ENCODE peak calls at places on chromosomes 16 and 17, in seven cellular contexts. E, O, R, J, M, X and C are unnamed samples.
A peak's percentile ranks its signal among the peaks of the same experiment; 100 is the strongest.

GRCh38 chr17:2370211-2370589 is 30.7 kb downstream of the MNT start:
- DNase-seq in E (no peak), O (no peak), R (no peak), J (no peak), M (no peak), X (no peak), C (no peak)

GRCh38 chr17:36945959-36946725 is 2.6 kb upstream of the AATF start:
- DNase-seq in E (no peak), O (no peak), R (no peak), J (no peak), M (no peak), X (no peak), C (no peak)

GRCh38 chr17:76446449-76447231 is 6.3 kb downstream of the UBE2O start:
- DNase-seq in E (peak; percentile 61), O (peak; percentile 61), R (peak; percentile 28), J (peak; percentile 96), M (no peak), X (no peak), C (no peak)

GRCh38 chr17:19447085-19447583 is 36.1 kb downstream of the RNF112 start:
- DNase-seq in E (no peak), O (peak; percentile 74), R (peak; percentile 86), J (peak; percentile 60), M (peak; percentile 52), X (peak; percentile 39), C (peak; percentile 72)

GRCh38 chr17:19753661-19754463 is 5.8 kb upstream of the ALDH3A1 start:
- DNase-seq in E (no peak), O (no peak), R (no peak), J (peak; percentile 52), M (no peak), X (no peak), C (peak; percentile 58)

GRCh38 chr17:68455756-68456528 is 1.4 kb downstream of the WIPI1 start:
- DNase-seq in E (no peak), O (no peak), R (no peak), J (peak; percentile 59), M (no peak), X (no peak), C (no peak)

GRCh38 chr17:72730091-72730490 is 362.4 kb downstream of the SLC39A11 start:
- DNase-seq in E (no peak), O (no peak), R (peak; percentile 15), J (no peak), M (no peak), X (no peak), C (no peak)

GRCh38 chr17:58401287-58401686 is 16.0 kb downstream of the RNF43 start:
- DNase-seq in E (no peak), O (no peak), R (no peak), J (no peak), M (no peak), X (no peak), C (peak; percentile 55)

GRCh38 chr16:67129422-67129821 is 19.7 kb downstream of the PHAF1 start:
- DNase-seq in E (no peak), O (no peak), R (no peak), J (no peak), M (no peak), X (no peak), C (no peak)

GRCh38 chr16:976389-976931 is 5.1 kb upstream of the SOX8 start:
- DNase-seq in E (no peak), O (no peak), R (no peak), J (no peak), M (no peak), X (no peak), C (no peak)

GRCh38 chr17:17032131-17032692 is 10.0 kb upstream of the MPRIP start:
- DNase-seq in E (no peak), O (no peak), R (peak; percentile 61), J (peak; percentile 68), M (no peak), X (no peak), C (no peak)

GRCh38 chr17:79039171-79039570 is 15.2 kb downstream of the C1QTNF1 start:
- DNase-seq in E (no peak), O (no peak), R (no peak), J (no peak), M (no peak), X (no peak), C (no peak)

GRCh38 chr16:51615141-51615540 is 464.1 kb upstream of the SALL1 start:
- DNase-seq in E (no peak), O (no peak), R (no peak), J (no peak), M (no peak), X (no peak), C (no peak)

GRCh38 chr17:78108726-78109488 is 19.6 kb downstream of the TMC6 start:
- DNase-seq in E (no peak), O (no peak), R (no peak), J (no peak), M (no peak), X (no peak), C (no peak)

GRCh38 chr16:72989203-72989991 is 58.5 kb downstream of the ZFHX3 start:
- DNase-seq in E (no peak), O (no peak), R (peak; percentile 45), J (peak; percentile 92), M (no peak), X (no peak), C (no peak)

GRCh38 chr17:64982139-64982802 is 63.0 kb upstream of the LRRC37A3 start:
- DNase-seq in E (no peak), O (no peak), R (no peak), J (no peak), M (no peak), X (no peak), C (no peak)

GRCh38 chr16:74230126-74230525 is 66.5 kb upstream of the PSMD7 start:
- DNase-seq in E (no peak), O (no peak), R (no peak), J (no peak), M (no peak), X (no peak), C (no peak)

GRCh38 chr16:72921106-72921505 is 126.8 kb downstream of the ZFHX3 start:
- DNase-seq in E (no peak), O (no peak), R (no peak), J (no peak), M (no peak), X (peak; percentile 17), C (no peak)

GRCh38 chr17:72388765-72389473 is 268.1 kb downstream of the SOX9 start:
- DNase-seq in E (no peak), O (no peak), R (no peak), J (peak; percentile 64), M (no peak), X (no peak), C (no peak)

GRCh38 chr16:11129378-11129781 is 126.6 kb downstream of the SOCS1 start:
- DNase-seq in E (no peak), O (no peak), R (no peak), J (no peak), M (no peak), X (no peak), C (no peak)

GRCh38 chr16:81189100-81189664 is 49.3 kb upstream of the BCO1 start:
- DNase-seq in E (peak; percentile 77), O (peak; percentile 71), R (no peak), J (no peak), M (no peak), X (no peak), C (no peak)

GRCh38 chr17:4940625-4941021 is 555 bp downstream of the RNF167 start:
- DNase-seq in E (no peak), O (no peak), R (no peak), J (peak; percentile 21), M (no peak), X (peak; percentile 42), C (no peak)

GRCh38 chr16:3732171-3732570 is 14.8 kb upstream of the TRAP1 start:
- DNase-seq in E (no peak), O (no peak), R (no peak), J (no peak), M (no peak), X (no peak), C (no peak)

GRCh38 chr17:53627511-53627910 is 195.2 kb upstream of the KIF2B start:
- DNase-seq in E (no peak), O (no peak), R (no peak), J (peak; percentile 8), M (no peak), X (no peak), C (no peak)

GRCh38 chr17:81378941-81379511 is 16.2 kb upstream of the BAHCC1 start:
- DNase-seq in E (no peak), O (no peak), R (no peak), J (no peak), M (no peak), X (no peak), C (no peak)

GRCh38 chr16:56518435-56518834 is 1.4 kb downstream of the BBS2 start:
- DNase-seq in E (no peak), O (no peak), R (no peak), J (no peak), M (no peak), X (no peak), C (no peak)

GRCh38 chr17:55187371-55187770 is 77.4 kb upstream of the HLF start:
- DNase-seq in E (no peak), O (no peak), R (peak; percentile 36), J (no peak), M (no peak), X (no peak), C (no peak)

GRCh38 chr17:5915337-5915736 is 154.8 kb upstream of the WSCD1 start:
- DNase-seq in E (no peak), O (no peak), R (no peak), J (no peak), M (no peak), X (no peak), C (no peak)

GRCh38 chr17:80948961-80949450 is 42.6 kb upstream of the CHMP6 start:
- DNase-seq in E (peak; percentile 29), O (no peak), R (no peak), J (no peak), M (no peak), X (no peak), C (no peak)

GRCh38 chr16:21574372-21574771 is 25.0 kb upstream of the METTL9 start:
- DNase-seq in E (no peak), O (no peak), R (no peak), J (no peak), M (no peak), X (no peak), C (no peak)

GRCh38 chr16:14302031-14302398 is 230.9 kb downstream of the MRTFB start:
- DNase-seq in E (peak; percentile 53), O (no peak), R (peak; percentile 26), J (peak; percentile 71), M (no peak), X (no peak), C (peak; percentile 25)

GRCh38 chr17:57366558-57367351 is 110.4 kb downstream of the MSI2 start:
- DNase-seq in E (no peak), O (no peak), R (no peak), J (no peak), M (peak; percentile 60), X (no peak), C (peak; percentile 22)

GRCh38 chr17:73956595-73957465 is 246.6 kb upstream of the RPL38 start:
- DNase-seq in E (peak; percentile 44), O (peak; percentile 40), R (no peak), J (peak; percentile 34), M (peak; percentile 52), X (peak; percentile 13), C (peak; percentile 55)

GRCh38 chr17:77098884-77099545 is 41.8 kb upstream of the SEC14L1 start:
- DNase-seq in E (peak; percentile 50), O (peak; percentile 58), R (no peak), J (no peak), M (no peak), X (no peak), C (no peak)